ENCODE peak calls at places on chromosomes 12 and 14, in five cellular contexts. One of them, this sample, is unnamed.

GRCh38 chr14:101584049-101584859 is 23.0 kb downstream of the DIO3 start:
- DNase-seq in IMR-90: no peak
- DNase-seq in Karpas-422: no peak
- DNase-seq in transverse colon: no peak
- DNase-seq in HFF-Myc: peak; percentile 87
- DNase-seq in this sample: no peak

GRCh38 chr14:105470812-105471771 is 3.5 kb upstream of the CRIP2 start:
- DNase-seq in IMR-90: no peak
- DNase-seq in Karpas-422: peak; percentile 91
- DNase-seq in transverse colon: no peak
- DNase-seq in HFF-Myc: no peak
- DNase-seq in this sample: no peak

GRCh38 chr12:93802698-93803097 is 125.5 kb downstream of the CRADD start:
- DNase-seq in IMR-90: peak; percentile 47
- DNase-seq in Karpas-422: no peak
- DNase-seq in transverse colon: no peak
- DNase-seq in HFF-Myc: no peak
- DNase-seq in this sample: no peak

GRCh38 chr12:58966939-58967338 is 46.6 kb upstream of the LRIG3 start:
- DNase-seq in IMR-90: peak; percentile 49
- DNase-seq in Karpas-422: no peak
- DNase-seq in transverse colon: no peak
- DNase-seq in HFF-Myc: no peak
- DNase-seq in this sample: no peak

GRCh38 chr12:113577464-113578121 is 105.9 kb upstream of the LHX5 start:
- DNase-seq in IMR-90: no peak
- DNase-seq in Karpas-422: no peak
- DNase-seq in transverse colon: no peak
- DNase-seq in HFF-Myc: no peak
- DNase-seq in this sample: no peak

GRCh38 chr14:96135285-96135684 is 69.4 kb upstream of the BDKRB2 start:
- DNase-seq in IMR-90: no peak
- DNase-seq in Karpas-422: no peak
- DNase-seq in transverse colon: no peak
- DNase-seq in HFF-Myc: no peak
- DNase-seq in this sample: no peak

GRCh38 chr14:39641224-39641623 is 209.0 kb upstream of the FBXO33 start:
- DNase-seq in IMR-90: no peak
- DNase-seq in Karpas-422: no peak
- DNase-seq in transverse colon: no peak
- DNase-seq in HFF-Myc: no peak
- DNase-seq in this sample: peak; percentile 8

GRCh38 chr12:9148926-9149325 is 33.2 kb upstream of the A2M start:
- DNase-seq in IMR-90: no peak
- DNase-seq in Karpas-422: no peak
- DNase-seq in transverse colon: no peak
- DNase-seq in HFF-Myc: no peak
- DNase-seq in this sample: no peak

GRCh38 chr12:103745962-103746361 is 95.1 kb downstream of the NT5DC3 start:
- DNase-seq in IMR-90: no peak
- DNase-seq in Karpas-422: no peak
- DNase-seq in transverse colon: no peak
- DNase-seq in HFF-Myc: no peak
- DNase-seq in this sample: no peak

GRCh38 chr12:806116-806805 is 53.9 kb downstream of the WNK1 start:
- DNase-seq in IMR-90: peak; percentile 50
- DNase-seq in Karpas-422: no peak
- DNase-seq in transverse colon: no peak
- DNase-seq in HFF-Myc: no peak
- DNase-seq in this sample: no peak

GRCh38 chr12:103269962-103270361 is 225.8 kb downstream of the C12orf42 start:
- DNase-seq in IMR-90: peak; percentile 1
- DNase-seq in Karpas-422: no peak
- DNase-seq in transverse colon: no peak
- DNase-seq in HFF-Myc: no peak
- DNase-seq in this sample: no peak

GRCh38 chr12:39764944-39765560 is 145.4 kb upstream of the ABCD2 start:
- DNase-seq in IMR-90: peak; percentile 58
- DNase-seq in Karpas-422: peak; percentile 67
- DNase-seq in transverse colon: no peak
- DNase-seq in HFF-Myc: peak; percentile 11
- DNase-seq in this sample: peak; percentile 53

GRCh38 chr12:46004715-46005114 is 14.3 kb upstream of the SCAF11 start:
- DNase-seq in IMR-90: no peak
- DNase-seq in Karpas-422: no peak
- DNase-seq in transverse colon: no peak
- DNase-seq in HFF-Myc: no peak
- DNase-seq in this sample: no peak

GRCh38 chr12:67649165-67650126 is 901 bp downstream of the DYRK2 start:
- DNase-seq in IMR-90: no peak
- DNase-seq in Karpas-422: peak; percentile 67
- DNase-seq in transverse colon: peak; percentile 57
- DNase-seq in HFF-Myc: no peak
- DNase-seq in this sample: peak; percentile 37

GRCh38 chr12:40137252-40137651 is 31.4 kb upstream of the SLC2A13 start:
- DNase-seq in IMR-90: peak; percentile 6
- DNase-seq in Karpas-422: no peak
- DNase-seq in transverse colon: no peak
- DNase-seq in HFF-Myc: no peak
- DNase-seq in this sample: peak; percentile 51

GRCh38 chr14:73732006-73732405 is 17.8 kb upstream of the PNMA1 start:
- DNase-seq in IMR-90: no peak
- DNase-seq in Karpas-422: no peak
- DNase-seq in transverse colon: no peak
- DNase-seq in HFF-Myc: no peak
- DNase-seq in this sample: no peak

GRCh38 chr14:103141117-103141796 is 18.0 kb downstream of the TNFAIP2 start:
- DNase-seq in IMR-90: peak; percentile 38
- DNase-seq in Karpas-422: peak; percentile 87
- DNase-seq in transverse colon: peak; percentile 63
- DNase-seq in HFF-Myc: no peak
- DNase-seq in this sample: peak; percentile 80

GRCh38 chr12:109182041-109182839 is 65.9 kb downstream of the ACACB start:
- DNase-seq in IMR-90: no peak
- DNase-seq in Karpas-422: no peak
- DNase-seq in transverse colon: no peak
- DNase-seq in HFF-Myc: no peak
- DNase-seq in this sample: no peak

GRCh38 chr12:7120166-7120565 is 8.5 kb downstream of the RBP5 start:
- DNase-seq in IMR-90: no peak
- DNase-seq in Karpas-422: no peak
- DNase-seq in transverse colon: no peak
- DNase-seq in HFF-Myc: no peak
- DNase-seq in this sample: no peak

GRCh38 chr12:12901158-12901791 is 9.9 kb downstream of the GPRC5A start:
- DNase-seq in IMR-90: peak; percentile 94
- DNase-seq in Karpas-422: no peak
- DNase-seq in transverse colon: peak; percentile 61
- DNase-seq in HFF-Myc: peak; percentile 87
- DNase-seq in this sample: no peak

GRCh38 chr12:93894391-93895095 is 217.4 kb downstream of the CRADD start:
- DNase-seq in IMR-90: peak; percentile 52
- DNase-seq in Karpas-422: no peak
- DNase-seq in transverse colon: peak; percentile 44
- DNase-seq in HFF-Myc: no peak
- DNase-seq in this sample: no peak

GRCh38 chr14:100086361-100086760 is 21.1 kb downstream of the EVL start:
- DNase-seq in IMR-90: no peak
- DNase-seq in Karpas-422: no peak
- DNase-seq in transverse colon: no peak
- DNase-seq in HFF-Myc: no peak
- DNase-seq in this sample: no peak

GRCh38 chr14:36942522-36943245 is 229.7 kb downstream of the SLC25A21 start:
- DNase-seq in IMR-90: peak; percentile 48
- DNase-seq in Karpas-422: peak; percentile 54
- DNase-seq in transverse colon: no peak
- DNase-seq in HFF-Myc: no peak
- DNase-seq in this sample: no peak

GRCh38 chr12:47820631-47821345 is 1.1 kb upstream of the HDAC7 start:
- DNase-seq in IMR-90: peak; percentile 95
- DNase-seq in Karpas-422: no peak
- DNase-seq in transverse colon: peak; percentile 74
- DNase-seq in HFF-Myc: peak; percentile 97
- DNase-seq in this sample: no peak

GRCh38 chr12:60174476-60174875 is 578.6 kb downstream of the SLC16A7 start:
- DNase-seq in IMR-90: peak; percentile 55
- DNase-seq in Karpas-422: no peak
- DNase-seq in transverse colon: no peak
- DNase-seq in HFF-Myc: no peak
- DNase-seq in this sample: no peak

GRCh38 chr14:75301666-75302325 is 23.2 kb downstream of the FOS start:
- DNase-seq in IMR-90: no peak
- DNase-seq in Karpas-422: no peak
- DNase-seq in transverse colon: peak; percentile 59
- DNase-seq in HFF-Myc: no peak
- DNase-seq in this sample: peak; percentile 27

GRCh38 chr12:126873701-126874100 is 1393.3 kb upstream of the TMEM132C start:
- DNase-seq in IMR-90: no peak
- DNase-seq in Karpas-422: no peak
- DNase-seq in transverse colon: no peak
- DNase-seq in HFF-Myc: no peak
- DNase-seq in this sample: no peak

GRCh38 chr12:54033106-54033979 is 493 bp downstream of the HOXC5 start:
- DNase-seq in IMR-90: no peak
- DNase-seq in Karpas-422: no peak
- DNase-seq in transverse colon: no peak
- DNase-seq in HFF-Myc: no peak
- DNase-seq in this sample: no peak

GRCh38 chr12:26281320-26281719 is 85.9 kb downstream of the SSPN start:
- DNase-seq in IMR-90: no peak
- DNase-seq in Karpas-422: no peak
- DNase-seq in transverse colon: no peak
- DNase-seq in HFF-Myc: no peak
- DNase-seq in this sample: no peak

GRCh38 chr12:42568952-42569916 is 20.3 kb downstream of the PRICKLE1 start:
- DNase-seq in IMR-90: peak; percentile 80
- DNase-seq in Karpas-422: peak; percentile 89
- DNase-seq in transverse colon: no peak
- DNase-seq in HFF-Myc: peak; percentile 35
- DNase-seq in this sample: peak; percentile 61

GRCh38 chr14:71682337-71682736 is 249.9 kb upstream of the RGS6 start:
- DNase-seq in IMR-90: peak; percentile 82
- DNase-seq in Karpas-422: no peak
- DNase-seq in transverse colon: no peak
- DNase-seq in HFF-Myc: no peak
- DNase-seq in this sample: no peak

GRCh38 chr12:105331805-105332251 is 1.3 kb downstream of the C12orf75 start:
- DNase-seq in IMR-90: no peak
- DNase-seq in Karpas-422: peak; percentile 70
- DNase-seq in transverse colon: peak; percentile 41
- DNase-seq in HFF-Myc: no peak
- DNase-seq in this sample: peak; percentile 53

GRCh38 chr12:105334568-105334967 is 4.1 kb downstream of the C12orf75 start:
- DNase-seq in IMR-90: peak; percentile 92
- DNase-seq in Karpas-422: no peak
- DNase-seq in transverse colon: no peak
- DNase-seq in HFF-Myc: no peak
- DNase-seq in this sample: no peak

GRCh38 chr12:105330938-105331804 is 680 bp downstream of the C12orf75 start:
- DNase-seq in IMR-90: no peak
- DNase-seq in Karpas-422: peak; percentile 80
- DNase-seq in transverse colon: peak; percentile 27
- DNase-seq in HFF-Myc: no peak
- DNase-seq in this sample: peak; percentile 35

GRCh38 chr12:105334001-105334400 is 3.5 kb downstream of the C12orf75 start:
- DNase-seq in IMR-90: peak; percentile 88
- DNase-seq in Karpas-422: no peak
- DNase-seq in transverse colon: no peak
- DNase-seq in HFF-Myc: no peak
- DNase-seq in this sample: no peak

GRCh38 chr12:105332925-105333324 is 2.4 kb downstream of the C12orf75 start:
- DNase-seq in IMR-90: no peak
- DNase-seq in Karpas-422: peak; percentile 54
- DNase-seq in transverse colon: no peak
- DNase-seq in HFF-Myc: no peak
- DNase-seq in this sample: no peak
- H3K4me3 ChIP-seq in IMR-90: no peak overlapping the region
- H3K4me3 ChIP-seq in Karpas-422: peak overlapping the region; percentile 87
- H3K4me3 ChIP-seq in transverse colon: no peak overlapping the region
- H3K4me3 ChIP-seq in HFF-Myc: peak overlapping the region; percentile 81
- H3K4me3 ChIP-seq in this sample: peak overlapping the region; percentile 81

GRCh38 chr12:85016423-85016822 is 19.7 kb downstream of the TSPAN19 start:
- DNase-seq in IMR-90: peak; percentile 96
- DNase-seq in Karpas-422: no peak
- DNase-seq in transverse colon: no peak
- DNase-seq in HFF-Myc: peak; percentile 72
- DNase-seq in this sample: no peak
- H3K4me3 ChIP-seq in IMR-90: no peak overlapping the region
- H3K4me3 ChIP-seq in Karpas-422: no peak overlapping the region
- H3K4me3 ChIP-seq in transverse colon: no peak overlapping the region
- H3K4me3 ChIP-seq in HFF-Myc: no peak overlapping the region
- H3K4me3 ChIP-seq in this sample: no peak overlapping the region

DNA sequence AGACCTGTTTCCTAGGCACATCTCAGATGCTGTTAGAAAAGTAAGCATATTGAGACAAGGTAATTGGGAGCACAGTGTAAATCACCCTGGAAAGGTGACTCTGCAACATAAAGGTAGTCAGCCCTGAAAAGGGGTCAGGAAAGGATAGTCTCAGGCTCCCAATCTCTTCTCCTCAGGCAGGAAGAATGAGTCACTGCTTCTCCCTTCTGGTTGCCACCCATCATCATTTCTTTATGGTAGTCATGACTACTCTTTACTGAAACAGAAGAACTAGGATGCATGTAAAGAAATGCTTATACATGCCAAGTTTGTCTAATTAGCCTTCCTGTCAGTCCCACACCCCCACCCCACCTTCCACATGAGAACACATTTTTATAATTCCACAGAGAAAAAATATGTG is 54.2 kb downstream of the PLCZ1 start:
- DNase-seq in IMR-90: peak; percentile 49
- DNase-seq in Karpas-422: no peak
- DNase-seq in transverse colon: no peak
- DNase-seq in HFF-Myc: no peak
- DNase-seq in this sample: no peak
- H3K4me3 ChIP-seq in IMR-90: no peak overlapping the region
- H3K4me3 ChIP-seq in Karpas-422: no peak overlapping the region
- H3K4me3 ChIP-seq in transverse colon: no peak overlapping the region
- H3K4me3 ChIP-seq in HFF-Myc: no peak overlapping the region
- H3K4me3 ChIP-seq in this sample: no peak overlapping the region

DNA sequence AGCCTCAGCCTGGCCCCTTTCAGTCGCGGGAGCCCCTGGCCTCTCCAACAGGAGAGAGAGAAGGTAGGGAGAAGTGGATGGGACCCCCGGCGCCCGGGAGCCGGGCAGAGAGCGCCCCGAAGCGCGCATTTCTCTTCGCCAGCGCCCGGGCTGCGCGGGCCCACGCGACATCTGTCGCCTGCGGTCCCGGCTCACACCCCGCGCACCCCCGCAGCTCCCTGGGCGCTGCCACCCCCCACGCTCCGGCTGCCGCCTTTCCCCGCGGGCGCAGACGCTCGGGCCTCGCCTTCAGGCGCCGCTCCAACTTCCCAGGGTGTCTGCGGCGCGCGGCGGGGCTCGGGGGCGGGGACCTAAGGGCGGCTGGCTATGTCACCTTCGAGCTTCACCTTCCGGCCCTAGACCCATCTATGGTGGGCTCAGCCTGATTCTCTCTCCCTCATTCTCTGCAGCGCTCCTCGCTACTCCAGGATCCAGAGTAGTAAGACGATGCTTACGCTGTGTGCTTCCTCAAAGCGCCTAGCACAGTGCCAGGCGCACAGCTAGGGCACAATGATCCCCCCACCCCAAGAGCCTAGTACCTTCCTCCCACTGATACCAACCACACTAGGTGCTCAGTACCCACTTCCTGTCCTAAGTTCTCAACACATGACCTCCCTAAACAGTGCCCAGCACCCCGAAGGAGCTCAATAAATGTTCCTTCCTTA is 1.6 kb downstream of the HRK start:
- DNase-seq in IMR-90: no peak
- DNase-seq in Karpas-422: no peak
- DNase-seq in transverse colon: peak; percentile 14
- DNase-seq in HFF-Myc: no peak
- DNase-seq in this sample: no peak
- H3K4me3 ChIP-seq in IMR-90: no peak overlapping the region
- H3K4me3 ChIP-seq in Karpas-422: peak overlapping the region; percentile 65
- H3K4me3 ChIP-seq in transverse colon: peak overlapping the region; percentile 50
- H3K4me3 ChIP-seq in HFF-Myc: no peak overlapping the region
- H3K4me3 ChIP-seq in this sample: no peak overlapping the region